ENCODE peak calls at places on chromosomes 4 and X, in four cellular contexts. I, B, J and N are unnamed samples.

GRCh38 chrX:72255445-72255844 is 16.6 kb upstream of the ERCC6L start:
- DNase-seq in I (no peak), B (no peak), J (no peak), N (no peak)

GRCh38 chr4:166499820-166500219 is 626.8 kb downstream of the TLL1 start:
- DNase-seq in I (no peak), B (no peak), J (no peak), N (no peak)

GRCh38 chr4:73315091-73315490 is 56.5 kb upstream of the ANKRD17 start:
- DNase-seq in I (no peak), B (no peak), J (no peak), N (no peak)

GRCh38 chr4:99807666-99808065 is 9.0 kb upstream of the DAPP1 start:
- DNase-seq in I (no peak), B (no peak), J (no peak), N (no peak)

GRCh38 chr4:171880136-171880535 is 66.9 kb downstream of the GALNTL6 start:
- DNase-seq in I (peak; percentile 32), B (peak; percentile 45), J (no peak), N (no peak)

GRCh38 chrX:118346258-118347094 is 570 bp downstream of the WDR44 start:
- DNase-seq in I (peak; percentile 55), B (peak; percentile 35), J (peak; percentile 69), N (no peak)

GRCh38 chrX:137746289-137746688 is 180.4 kb downstream of the ZIC3 start:
- DNase-seq in I (no peak), B (no peak), J (no peak), N (no peak)

GRCh38 chrX:40244980-40245379 is 147.2 kb upstream of the BCOR start:
- DNase-seq in I (no peak), B (no peak), J (no peak), N (no peak)

GRCh38 chrX:36974896-36975295 is 33.3 kb upstream of the FAM47C start:
- DNase-seq in I (no peak), B (no peak), J (no peak), N (no peak)

GRCh38 chr4:86977621-86978184 is 42.9 kb downstream of the AFF1 start:
- DNase-seq in I (peak; percentile 53), B (peak; percentile 81), J (no peak), N (peak; percentile 22)

GRCh38 chr4:52059372-52059771 is 8.3 kb downstream of the SPATA18 start:
- DNase-seq in I (peak; percentile 11), B (no peak), J (no peak), N (no peak)

GRCh38 chrX:53682885-53683555 is 3.5 kb downstream of the HUWE1 start:
- DNase-seq in I (peak; percentile 66), B (no peak), J (no peak), N (peak; percentile 48)

DNA sequence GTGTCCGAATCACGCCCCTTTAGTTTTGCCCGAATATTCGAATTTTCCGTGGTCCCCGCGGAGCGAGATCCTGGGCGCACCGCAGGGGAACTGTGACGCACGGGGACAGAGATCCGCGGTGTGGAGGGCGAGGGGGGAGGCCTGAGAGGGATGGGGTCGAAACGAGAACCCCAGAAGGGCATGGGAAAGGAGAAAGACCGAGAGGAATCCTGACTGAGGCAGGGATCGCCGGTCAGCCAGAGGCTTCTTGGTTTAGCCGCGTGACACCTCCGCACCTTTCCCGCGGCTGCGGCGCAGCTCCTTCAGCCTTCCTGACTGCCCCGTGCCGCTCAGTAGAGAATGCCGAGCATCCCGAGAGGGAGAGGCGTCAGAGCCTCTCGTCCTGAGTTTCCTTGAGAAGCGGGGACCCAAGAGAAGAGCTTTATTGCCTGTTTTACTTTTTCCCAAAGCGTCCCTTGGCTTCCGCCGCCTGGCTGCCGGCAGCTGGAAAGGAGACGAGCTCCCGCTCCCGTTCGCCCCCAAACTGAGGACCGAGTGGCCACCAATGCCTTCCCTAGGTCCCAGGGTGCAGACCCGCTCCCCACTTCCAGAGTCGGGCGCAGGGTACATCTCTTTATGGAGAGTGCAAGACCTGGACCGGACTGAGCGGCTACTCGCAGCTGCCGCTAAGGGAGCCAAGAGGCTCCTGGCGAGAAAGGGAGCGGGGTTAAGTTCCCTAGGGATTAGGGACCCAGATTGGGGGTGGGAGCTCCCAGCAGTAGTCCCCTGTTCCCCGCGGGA is 911 bp upstream of the GPR50 start:
- DNase-seq in I (no peak), B (no peak), J (no peak), N (no peak)
- H3K9me3 ChIP-seq in I (peaks cover 12% of the 10 kb centered on the region), B (no peaks in the 10 kb centered on the region), J (no peaks in the 10 kb centered on the region), N (no peaks in the 10 kb centered on the region)

GRCh38 chrX:21972721-21973120 is 32.2 kb downstream of the SMS start:
- DNase-seq in I (peak; percentile 21), B (no peak), J (peak; percentile 67), N (no peak)
- H3K36me3 ChIP-seq in I (peaks cover 5% of the 10 kb centered on the region), B (peaks cover 11% of the 10 kb centered on the region), J (no peaks in the 10 kb centered on the region), N (peaks cover 79% of the 10 kb centered on the region)

GRCh38 chrX:155778844-155779553 is 102.1 kb upstream of the VAMP7 start:
- DNase-seq in I (no peak), B (no peak), J (no peak), N (no peak)
- H3K9me3 ChIP-seq in I (no peaks in the 10 kb centered on the region), B (no peaks in the 10 kb centered on the region), J (peaks cover 2% of the 10 kb centered on the region), N (no peaks in the 10 kb centered on the region)

DNA sequence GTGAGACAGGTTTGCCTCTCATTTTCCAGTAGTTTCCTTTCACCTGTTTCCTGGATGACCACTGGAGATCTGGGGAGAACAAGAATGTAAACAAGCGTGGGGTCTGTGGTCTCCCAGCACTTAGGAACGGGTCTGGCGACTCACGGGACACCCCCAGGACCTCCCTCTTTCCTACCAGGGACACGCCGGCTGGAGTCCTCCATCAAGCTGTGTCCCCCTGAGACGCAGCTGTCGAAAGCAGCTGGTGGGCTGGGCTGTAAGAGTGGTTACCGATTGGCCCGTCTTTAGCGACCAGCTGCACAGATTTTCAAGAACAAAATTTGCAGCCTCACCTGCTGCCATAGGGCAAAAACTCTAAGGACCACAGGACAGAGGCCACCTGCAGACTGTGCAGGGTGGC is 11.9 kb downstream of the LRPAP1 start:
- DNase-seq in I (no peak), B (no peak), J (peak; percentile 21), N (no peak)
- H3K36me3 ChIP-seq in I (peaks cover 68% of the 10 kb centered on the region), B (no peaks in the 10 kb centered on the region), J (peaks cover 30% of the 10 kb centered on the region), N (no peaks in the 10 kb centered on the region)

GRCh38 chr4:40729555-40729954 is 20.2 kb upstream of the NSUN7 start:
- DNase-seq in I (no peak), B (no peak), J (no peak), N (no peak)

GRCh38 chr4:40733752-40734151 is 16.0 kb upstream of the NSUN7 start:
- DNase-seq in I (no peak), B (no peak), J (no peak), N (no peak)

GRCh38 chr4:40734497-40734896 is 15.3 kb upstream of the NSUN7 start:
- DNase-seq in I (no peak), B (no peak), J (no peak), N (no peak)

GRCh38 chr4:40728341-40728740 is 21.4 kb upstream of the NSUN7 start:
- DNase-seq in I (no peak), B (no peak), J (no peak), N (no peak)

GRCh38 chr4:40731792-40732245 is 17.9 kb upstream of the NSUN7 start:
- DNase-seq in I (peak; percentile 42), B (no peak), J (peak; percentile 62), N (no peak)
- H3K9me3 ChIP-seq in I (no peaks in the 10 kb centered on the region), B (no peaks in the 10 kb centered on the region), J (no peaks in the 10 kb centered on the region), N (no peaks in the 10 kb centered on the region)

GRCh38 chr4:82814034-82814433 is 15.4 kb upstream of the SCD5 start:
- DNase-seq in I (no peak), B (no peak), J (no peak), N (no peak)

GRCh38 chr4:82820689-82821088 is 22.1 kb upstream of the SCD5 start:
- DNase-seq in I (no peak), B (no peak), J (no peak), N (no peak)

GRCh38 chr4:82823062-82823461 is 24.5 kb upstream of the SCD5 start:
- DNase-seq in I (no peak), B (no peak), J (no peak), N (no peak)

GRCh38 chr4:82818974-82819662 is 20.5 kb upstream of the SCD5 start:
- DNase-seq in I (peak; percentile 11), B (no peak), J (no peak), N (no peak)
- H3K36me3 ChIP-seq in I (peaks cover 26% of the 10 kb centered on the region), B (peaks cover 9% of the 10 kb centered on the region), J (peaks cover 7% of the 10 kb centered on the region), N (peaks cover 39% of the 10 kb centered on the region)

DNA sequence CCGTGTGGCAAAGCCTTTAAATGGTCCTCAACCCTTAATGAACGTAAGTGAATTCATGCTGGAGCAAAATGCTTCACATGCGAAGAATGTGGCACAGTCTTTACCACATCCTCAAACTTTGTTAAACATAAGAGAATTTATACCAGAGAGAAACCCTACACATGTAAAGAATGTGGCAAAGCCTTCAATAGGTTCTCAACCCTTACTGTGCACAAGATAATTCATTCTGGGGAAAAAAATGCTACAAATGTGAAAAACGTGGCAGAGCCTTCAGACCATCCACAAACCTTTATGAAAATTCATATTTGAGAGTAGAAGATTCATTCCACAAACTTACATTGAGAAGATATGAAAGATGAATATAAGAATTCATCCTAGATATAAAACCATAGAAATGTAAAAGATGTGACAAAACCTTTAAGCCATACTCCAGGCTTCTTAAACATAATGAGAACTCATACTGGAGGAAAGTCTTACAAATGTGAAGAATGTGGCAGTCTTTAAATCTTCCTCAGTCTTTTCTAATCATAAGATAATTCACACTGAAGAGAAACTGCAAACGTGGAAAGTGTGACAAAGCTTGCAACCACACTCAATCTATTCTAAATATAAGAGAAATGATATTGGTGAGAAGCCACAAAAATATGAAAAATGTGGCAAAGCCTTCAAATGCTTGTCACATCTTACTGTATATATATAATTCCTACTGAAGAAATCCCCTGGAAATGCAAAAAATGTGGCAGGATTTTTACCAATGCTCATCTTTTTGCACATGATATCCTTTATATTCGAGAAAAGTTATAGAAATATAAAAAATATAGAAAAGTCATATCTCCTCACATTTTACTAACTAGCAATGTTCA is 36.9 kb downstream of the ZNF141 start:
- DNase-seq in I (no peak), B (no peak), J (no peak), N (no peak)
- H3K9me3 ChIP-seq in I (peaks cover 85% of the 10 kb centered on the region), B (no peaks in the 10 kb centered on the region), J (peaks cover 21% of the 10 kb centered on the region), N (peaks cover 35% of the 10 kb centered on the region)